ENCODE peak calls at places on chromosomes 16 and 17, in eight cellular contexts. One of them, this sample, is unnamed. For H3K27me3, H3K36me3 and H3K4me1, the result is how much of the 10 kb centered on the place peaks cover.

GRCh38 chr16:5581963-5582362 is 484.4 kb upstream of the EEF2KMT start:
- DNase-seq in mammary epithelial cell: no peak
- DNase-seq in adrenal gland: no peak
- DNase-seq in upper lobe of right lung: no peak
- DNase-seq in GM23248: no peak
- DNase-seq in body of pancreas: no peak
- DNase-seq in prostate gland: no peak
- DNase-seq in cardiac muscle cell: no peak
- DNase-seq in this sample: no peak

GRCh38 chr17:61247438-61247837 is 152.2 kb upstream of the TBX2 start:
- DNase-seq in mammary epithelial cell: peak
- DNase-seq in adrenal gland: no peak
- DNase-seq in upper lobe of right lung: no peak
- DNase-seq in GM23248: peak
- DNase-seq in body of pancreas: no peak
- DNase-seq in prostate gland: no peak
- DNase-seq in cardiac muscle cell: peak
- DNase-seq in this sample: no peak

GRCh38 chr17:42065201-42065600 is 14.8 kb upstream of the C17orf113 start:
- DNase-seq in mammary epithelial cell: no peak
- DNase-seq in adrenal gland: no peak
- DNase-seq in upper lobe of right lung: no peak
- DNase-seq in GM23248: no peak
- DNase-seq in body of pancreas: no peak
- DNase-seq in prostate gland: no peak
- DNase-seq in cardiac muscle cell: no peak
- DNase-seq in this sample: no peak

GRCh38 chr16:270381-271255 is 5.1 kb downstream of the RGS11 start:
- DNase-seq in mammary epithelial cell: no peak
- DNase-seq in adrenal gland: no peak
- DNase-seq in upper lobe of right lung: peak
- DNase-seq in GM23248: no peak
- DNase-seq in body of pancreas: no peak
- DNase-seq in prostate gland: no peak
- DNase-seq in cardiac muscle cell: no peak
- DNase-seq in this sample: no peak

GRCh38 chr17:43720311-43721060 is 38.1 kb downstream of the SOST start:
- DNase-seq in mammary epithelial cell: peak
- DNase-seq in adrenal gland: peak
- DNase-seq in upper lobe of right lung: peak
- DNase-seq in GM23248: peak
- DNase-seq in body of pancreas: peak
- DNase-seq in prostate gland: peak
- DNase-seq in cardiac muscle cell: peak
- DNase-seq in this sample: peak

GRCh38 chr17:64384253-64385186 is 6.1 kb downstream of the PECAM1 start:
- DNase-seq in mammary epithelial cell: peak
- DNase-seq in adrenal gland: no peak
- DNase-seq in upper lobe of right lung: peak
- DNase-seq in GM23248: peak
- DNase-seq in body of pancreas: no peak
- DNase-seq in prostate gland: no peak
- DNase-seq in cardiac muscle cell: no peak
- DNase-seq in this sample: no peak

GRCh38 chr16:50234771-50235556 is 31.4 kb upstream of the ADCY7 start:
- DNase-seq in mammary epithelial cell: peak
- DNase-seq in adrenal gland: no peak
- DNase-seq in upper lobe of right lung: no peak
- DNase-seq in GM23248: peak
- DNase-seq in body of pancreas: no peak
- DNase-seq in prostate gland: no peak
- DNase-seq in cardiac muscle cell: no peak
- DNase-seq in this sample: no peak

GRCh38 chr17:9987779-9988585 is 82.9 kb upstream of the RCVRN start:
- DNase-seq in mammary epithelial cell: no peak
- DNase-seq in adrenal gland: peak
- DNase-seq in upper lobe of right lung: no peak
- DNase-seq in GM23248: peak
- DNase-seq in body of pancreas: peak
- DNase-seq in prostate gland: no peak
- DNase-seq in cardiac muscle cell: peak
- DNase-seq in this sample: peak

GRCh38 chr17:49976163-49976827 is 7.3 kb downstream of the DLX4 start:
- DNase-seq in mammary epithelial cell: no peak
- DNase-seq in adrenal gland: no peak
- DNase-seq in upper lobe of right lung: no peak
- DNase-seq in GM23248: no peak
- DNase-seq in body of pancreas: peak
- DNase-seq in prostate gland: no peak
- DNase-seq in cardiac muscle cell: no peak
- DNase-seq in this sample: no peak

GRCh38 chr17:74786411-74787097 is 10.4 kb upstream of the NAT9 start:
- DNase-seq in mammary epithelial cell: no peak
- DNase-seq in adrenal gland: peak
- DNase-seq in upper lobe of right lung: no peak
- DNase-seq in GM23248: no peak
- DNase-seq in body of pancreas: no peak
- DNase-seq in prostate gland: no peak
- DNase-seq in cardiac muscle cell: no peak
- DNase-seq in this sample: no peak

GRCh38 chr16:14139872-14140271 is 68.8 kb downstream of the MRTFB start:
- DNase-seq in mammary epithelial cell: no peak
- DNase-seq in adrenal gland: no peak
- DNase-seq in upper lobe of right lung: no peak
- DNase-seq in GM23248: no peak
- DNase-seq in body of pancreas: no peak
- DNase-seq in prostate gland: no peak
- DNase-seq in cardiac muscle cell: no peak
- DNase-seq in this sample: no peak

DNA sequence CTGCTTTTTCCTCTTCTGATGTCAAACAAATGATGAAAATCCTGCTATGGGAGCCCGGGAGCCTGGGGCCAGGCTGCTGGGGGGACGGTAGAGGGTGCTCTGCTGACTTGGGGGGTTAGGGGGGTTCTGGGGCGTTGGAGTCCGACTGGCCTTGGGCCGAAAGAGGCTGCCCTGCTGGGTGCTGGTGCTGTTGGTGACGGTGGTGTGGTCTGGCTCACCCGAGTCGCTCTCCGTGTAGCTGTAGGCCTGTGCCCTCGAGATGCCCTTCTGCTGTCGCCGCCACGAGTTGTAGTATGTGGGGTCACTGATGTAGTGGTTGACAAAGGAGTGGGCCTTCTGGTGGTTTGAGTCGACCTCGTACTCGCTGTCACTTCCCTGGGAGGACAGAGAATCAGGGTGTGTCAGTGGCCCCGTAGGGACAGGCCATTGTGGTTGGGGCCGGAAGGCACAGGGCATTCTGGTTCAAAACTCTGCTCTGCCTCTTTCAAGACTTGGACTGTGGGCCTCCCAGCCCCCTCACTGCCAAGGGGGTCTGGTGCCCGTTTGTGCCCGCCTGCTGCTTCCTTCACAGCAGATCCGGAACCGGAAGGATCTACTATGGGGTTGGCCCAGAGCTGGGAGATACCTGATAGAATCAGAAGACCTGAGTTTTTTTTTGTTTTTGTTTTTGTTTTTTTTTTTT is 26.9 kb upstream of the CDC42EP4 start:
- DNase-seq in mammary epithelial cell: no peak
- DNase-seq in adrenal gland: no peak
- DNase-seq in upper lobe of right lung: no peak
- DNase-seq in GM23248: no peak
- DNase-seq in body of pancreas: no peak
- DNase-seq in prostate gland: no peak
- DNase-seq in cardiac muscle cell: no peak
- DNase-seq in this sample: no peak
- H3K27me3 ChIP-seq in mammary epithelial cell: under half
- H3K27me3 ChIP-seq in adrenal gland: under half
- H3K27me3 ChIP-seq in upper lobe of right lung: under half
- H3K27me3 ChIP-seq in GM23248: under half
- H3K27me3 ChIP-seq in body of pancreas: under half
- H3K27me3 ChIP-seq in prostate gland: under half
- H3K27me3 ChIP-seq in cardiac muscle cell: under half
- H3K27me3 ChIP-seq in this sample: under half

GRCh38 chr17:18256776-18257175 is 1.8 kb downstream of the FLII start:
- DNase-seq in mammary epithelial cell: no peak
- DNase-seq in adrenal gland: no peak
- DNase-seq in upper lobe of right lung: no peak
- DNase-seq in GM23248: no peak
- DNase-seq in body of pancreas: no peak
- DNase-seq in prostate gland: no peak
- DNase-seq in cardiac muscle cell: no peak
- DNase-seq in this sample: no peak

GRCh38 chr17:18253187-18253884 is 5.2 kb downstream of the FLII start:
- DNase-seq in mammary epithelial cell: no peak
- DNase-seq in adrenal gland: no peak
- DNase-seq in upper lobe of right lung: no peak
- DNase-seq in GM23248: no peak
- DNase-seq in body of pancreas: no peak
- DNase-seq in prostate gland: no peak
- DNase-seq in cardiac muscle cell: no peak
- DNase-seq in this sample: no peak

GRCh38 chr17:18256351-18256750 is 2.2 kb downstream of the FLII start:
- DNase-seq in mammary epithelial cell: no peak
- DNase-seq in adrenal gland: peak
- DNase-seq in upper lobe of right lung: no peak
- DNase-seq in GM23248: no peak
- DNase-seq in body of pancreas: no peak
- DNase-seq in prostate gland: no peak
- DNase-seq in cardiac muscle cell: no peak
- DNase-seq in this sample: no peak

GRCh38 chr17:18253947-18254821 is 4.4 kb downstream of the FLII start:
- DNase-seq in mammary epithelial cell: no peak
- DNase-seq in adrenal gland: no peak
- DNase-seq in upper lobe of right lung: no peak
- DNase-seq in GM23248: no peak
- DNase-seq in body of pancreas: no peak
- DNase-seq in prostate gland: no peak
- DNase-seq in cardiac muscle cell: no peak
- DNase-seq in this sample: no peak

DNA sequence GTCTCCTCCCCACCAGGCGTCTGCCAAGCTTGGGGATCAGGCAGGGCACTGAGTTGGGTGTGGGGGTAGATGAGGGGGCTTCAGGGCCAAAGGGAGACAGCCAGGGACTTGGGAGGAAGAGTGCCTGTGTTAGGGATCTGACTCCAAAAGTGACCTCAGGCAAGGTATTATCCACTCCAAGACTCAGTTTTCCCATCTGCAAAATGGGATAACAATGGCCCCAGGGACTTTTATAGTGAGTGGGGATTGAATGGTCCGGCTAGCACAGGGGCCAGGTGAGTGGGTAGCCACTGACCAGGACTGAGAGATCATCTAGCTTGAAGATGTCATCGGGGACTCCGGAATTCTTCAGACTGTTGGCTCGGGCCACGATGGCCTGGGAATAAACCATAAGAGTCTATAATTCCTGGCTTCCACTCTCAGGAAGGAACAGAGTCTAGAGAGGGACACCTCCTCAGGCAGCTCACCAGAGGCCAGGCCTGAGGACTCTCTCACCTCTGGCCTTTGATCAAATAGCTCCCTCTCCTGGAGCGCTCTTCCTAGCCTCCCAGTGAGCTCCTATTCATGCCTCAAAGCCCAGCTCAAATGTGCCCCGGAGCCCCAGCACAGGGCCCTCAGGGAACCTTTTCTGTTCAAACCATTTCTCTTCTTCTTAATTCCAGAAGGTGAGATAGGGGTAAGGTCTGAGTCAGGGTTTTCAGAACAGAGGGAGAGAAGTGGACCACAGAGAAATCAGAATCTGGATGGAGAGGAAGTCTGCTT is 3.5 kb downstream of the FLII start:
- DNase-seq in mammary epithelial cell: no peak
- DNase-seq in adrenal gland: no peak
- DNase-seq in upper lobe of right lung: no peak
- DNase-seq in GM23248: no peak
- DNase-seq in body of pancreas: no peak
- DNase-seq in prostate gland: no peak
- DNase-seq in cardiac muscle cell: no peak
- DNase-seq in this sample: no peak
- H3K36me3 ChIP-seq in mammary epithelial cell: under half
- H3K36me3 ChIP-seq in adrenal gland: half or more
- H3K36me3 ChIP-seq in upper lobe of right lung: half or more
- H3K36me3 ChIP-seq in GM23248: under half
- H3K36me3 ChIP-seq in body of pancreas: under half
- H3K36me3 ChIP-seq in prostate gland: under half
- H3K36me3 ChIP-seq in cardiac muscle cell: under half
- H3K36me3 ChIP-seq in this sample: half or more

DNA sequence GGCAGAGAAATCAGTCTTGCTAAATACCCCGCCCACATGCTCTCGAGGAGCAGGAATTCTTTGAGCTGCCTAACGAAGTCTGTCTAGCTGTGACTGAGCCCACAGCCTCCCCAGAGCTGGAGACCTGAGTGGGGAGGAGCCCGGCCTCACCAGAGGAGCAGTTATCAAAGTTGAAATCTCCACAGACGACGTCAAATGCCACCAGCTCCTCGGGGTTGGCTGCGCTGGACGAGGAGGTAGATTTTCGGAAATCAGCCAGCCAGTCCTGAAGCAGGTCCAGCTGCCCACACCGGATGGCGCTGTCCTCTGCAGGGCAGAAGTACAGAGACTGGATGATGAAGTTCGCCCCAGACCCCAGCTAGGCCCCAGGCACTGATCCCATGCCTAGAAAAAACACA is 53.8 kb downstream of the PRMT7 start:
- DNase-seq in mammary epithelial cell: no peak
- DNase-seq in adrenal gland: no peak
- DNase-seq in upper lobe of right lung: no peak
- DNase-seq in GM23248: peak
- DNase-seq in body of pancreas: no peak
- DNase-seq in prostate gland: no peak
- DNase-seq in cardiac muscle cell: peak
- DNase-seq in this sample: no peak
- H3K4me1 ChIP-seq in mammary epithelial cell: under half
- H3K4me1 ChIP-seq in adrenal gland: under half
- H3K4me1 ChIP-seq in upper lobe of right lung: under half
- H3K4me1 ChIP-seq in GM23248: under half
- H3K4me1 ChIP-seq in body of pancreas: under half
- H3K4me1 ChIP-seq in prostate gland: under half
- H3K4me1 ChIP-seq in cardiac muscle cell: under half
- H3K4me1 ChIP-seq in this sample: under half

DNA sequence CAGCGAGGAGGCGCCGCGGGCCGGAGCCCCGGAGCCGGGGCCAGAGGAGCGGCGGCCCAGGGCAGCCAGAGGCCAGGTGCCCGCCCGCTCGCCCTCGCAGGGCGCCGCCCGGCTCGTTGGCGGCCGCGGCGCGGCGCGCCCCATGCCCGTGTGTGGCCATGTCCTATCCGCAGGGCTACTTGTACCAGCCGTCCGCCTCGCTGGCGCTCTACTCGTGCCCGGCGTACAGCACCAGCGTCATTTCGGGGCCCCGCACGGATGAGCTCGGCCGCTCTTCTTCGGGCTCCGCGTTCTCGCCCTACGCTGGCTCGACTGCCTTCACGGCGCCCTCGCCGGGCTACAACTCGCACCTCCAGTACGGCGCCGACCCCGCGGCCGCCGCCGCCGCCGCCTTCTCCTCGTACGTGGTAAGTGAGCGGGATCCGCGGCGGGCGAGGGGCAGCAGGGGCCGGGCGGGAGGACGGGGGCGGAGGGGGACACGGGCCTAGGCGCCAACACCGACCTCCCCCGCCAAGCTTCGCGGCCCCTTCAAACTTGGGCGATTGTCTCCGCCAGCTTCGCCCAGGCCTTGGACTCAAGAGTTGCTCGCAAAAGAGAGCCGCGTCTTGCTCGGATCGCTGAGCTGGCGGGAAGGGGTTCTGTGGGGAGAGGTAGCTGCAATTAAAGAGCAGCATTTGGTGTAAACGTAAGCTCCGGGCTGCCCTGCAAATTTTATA is 534 bp downstream of the IRX5 start:
- DNase-seq in mammary epithelial cell: peak
- DNase-seq in adrenal gland: peak
- DNase-seq in upper lobe of right lung: peak
- DNase-seq in GM23248: peak
- DNase-seq in body of pancreas: peak
- DNase-seq in prostate gland: no peak
- DNase-seq in cardiac muscle cell: peak
- DNase-seq in this sample: peak
- H3K27me3 ChIP-seq in mammary epithelial cell: under half
- H3K27me3 ChIP-seq in adrenal gland: half or more
- H3K27me3 ChIP-seq in upper lobe of right lung: half or more
- H3K27me3 ChIP-seq in GM23248: under half
- H3K27me3 ChIP-seq in body of pancreas: under half
- H3K27me3 ChIP-seq in prostate gland: under half
- H3K27me3 ChIP-seq in cardiac muscle cell: under half
- H3K27me3 ChIP-seq in this sample: half or more

This sample was measured in thyroid gland.